ENCODE peak calls at places on chromosomes 13 and 19, in six cellular contexts. I is neuronal stem cell; P is T1000; M is activated CD4-positive, alpha-beta T cell treated with anti-CD3 and anti-CD28 coated beads, Interleukin-2, amount 50 U/mL, for 24 hours; J is HS-27A; Y is C1 segment of cervical spinal cord. S is an unnamed sample.

GRCh38 chr13:62643007-62643483 is 1227.4 kb upstream of the PCDH20 start:
- DNase-seq in I (no peak), P (peak; percentile 2), M (no peak), J (peak; percentile 17), Y (no peak), S (no peak)

GRCh38 chr19:49638360-49638759 is 1.6 kb downstream of the RRAS start:
- DNase-seq in I (no peak), P (no peak), M (no peak), J (no peak), Y (no peak), S (no peak)

GRCh38 chr19:13042443-13043130 is 47.3 kb downstream of the NFIX start:
- DNase-seq in I (no peak), P (no peak), M (no peak), J (no peak), Y (no peak), S (no peak)

GRCh38 chr13:85367887-85368286 is 431.3 kb downstream of the SLITRK6 start:
- DNase-seq in I (no peak), P (no peak), M (no peak), J (peak; percentile 14), Y (no peak), S (no peak)

GRCh38 chr19:7450243-7451223 is 38.3 kb downstream of the PEX11G start:
- DNase-seq in I (peak; percentile 57), P (no peak), M (no peak), J (no peak), Y (no peak), S (no peak)

GRCh38 chr13:112143753-112144615 is 77.0 kb downstream of the SOX1 start:
- DNase-seq in I (no peak), P (no peak), M (no peak), J (no peak), Y (no peak), S (no peak)

GRCh38 chr13:99282264-99283231 is 24.4 kb upstream of the GPR18 start:
- DNase-seq in I (no peak), P (no peak), M (no peak), J (no peak), Y (no peak), S (no peak)

GRCh38 chr19:49425178-49425577 is at the start of gene GFY:
- DNase-seq in I (no peak), P (no peak), M (no peak), J (no peak), Y (no peak), S (no peak)

GRCh38 chr13:44236370-44236769 is 137.3 kb upstream of the SERP2 start:
- DNase-seq in I (no peak), P (no peak), M (no peak), J (no peak), Y (no peak), S (no peak)

GRCh38 chr19:5472303-5472702 is 17.1 kb downstream of the ZNRF4 start:
- DNase-seq in I (no peak), P (no peak), M (no peak), J (no peak), Y (no peak), S (no peak)

GRCh38 chr13:98564204-98564603 is 12.7 kb downstream of the STK24 start:
- DNase-seq in I (no peak), P (no peak), M (no peak), J (no peak), Y (no peak), S (no peak)

GRCh38 chr19:45038931-45039893 is at the start of gene CLASRP:
- DNase-seq in I (peak; percentile 80), P (peak; percentile 74), M (peak; percentile 72), J (peak; percentile 68), Y (peak; percentile 84), S (peak; percentile 91)

GRCh38 chr13:97627566-97627965 is 193.6 kb downstream of the RAP2A start:
- DNase-seq in I (no peak), P (no peak), M (no peak), J (peak; percentile 14), Y (no peak), S (peak; percentile 28)

GRCh38 chr19:50728084-50728737 is 5.0 kb downstream of the CLEC11A start:
- DNase-seq in I (peak; percentile 90), P (no peak), M (peak; percentile 16), J (no peak), Y (peak; percentile 75), S (no peak)

GRCh38 chr13:100533588-100534041 is 55.0 kb downstream of the GGACT start:
- DNase-seq in I (no peak), P (no peak), M (no peak), J (no peak), Y (no peak), S (no peak)

GRCh38 chr19:39409207-39409885 is 2.7 kb downstream of the ZFP36 start:
- DNase-seq in I (no peak), P (peak; percentile 33), M (no peak), J (no peak), Y (peak; percentile 77), S (peak; percentile 49)

GRCh38 chr19:19335408-19336158 is 15.0 kb downstream of the MAU2 start:
- DNase-seq in I (no peak), P (no peak), M (no peak), J (no peak), Y (no peak), S (no peak)

GRCh38 chr13:44474122-44474910 is 100.7 kb downstream of the SERP2 start:
- DNase-seq in I (no peak), P (no peak), M (no peak), J (peak; percentile 27), Y (no peak), S (peak; percentile 38)